ENCODE peak calls at places on chromosomes 2 and 18, in seven cellular contexts. F, P, C, B, S, H and G are unnamed samples.

GRCh38 chr2:216761119-216761518 is 65.8 kb upstream of the IGFBP5 start:
- DNase-seq in H (no peak), B (no peak), C (no peak), S (no peak), F (no peak), P (no peak), G (no peak)

GRCh38 chr2:46394649-46395510 is 84.5 kb upstream of the TMEM247 start:
- DNase-seq in S (no peak), P (no peak), B (no peak), F (no peak), C (no peak), H (no peak), G (no peak)

GRCh38 chr2:65549262-65550036 is 117.0 kb upstream of the SPRED2 start:
- DNase-seq in P (no peak), F (no peak), H (no peak), C (no peak), S (no peak), B (no peak), G (no peak)

GRCh38 chr2:15173506-15173905 is 387.6 kb downstream of the NBAS start:
- DNase-seq in F (no peak), S (no peak), B (no peak), H (no peak), C (no peak), P (no peak), G (no peak)

GRCh38 chr18:31301201-31301655 is 16.7 kb upstream of the DSG1 start:
- DNase-seq in C (no peak), P (peak; percentile 24), S (no peak), F (no peak), B (no peak), H (peak; percentile 77), G (no peak)

GRCh38 chr2:129744649-129745048 is 234.8 kb upstream of the RAB6C start:
- DNase-seq in C (no peak), P (no peak), S (no peak), H (peak; percentile 41), B (no peak), F (no peak), G (no peak)

GRCh38 chr18:56166914-56167313 is 471.5 kb downstream of the TXNL1 start:
- DNase-seq in B (no peak), C (no peak), H (no peak), P (no peak), F (no peak), S (no peak), G (no peak)

GRCh38 chr18:22828171-22828570 is 105.0 kb upstream of the RBBP8 start:
- DNase-seq in S (no peak), C (no peak), P (no peak), F (no peak), B (no peak), H (no peak), G (no peak)

GRCh38 chr2:70960833-70961647 is 17.4 kb upstream of the ANKRD53 start:
- DNase-seq in P (no peak), C (no peak), F (no peak), S (no peak), H (peak; percentile 48), B (no peak), G (no peak)

GRCh38 chr18:9103488-9103887 is 989 bp downstream of the NDUFV2 start:
- DNase-seq in F (peak; percentile 35), H (no peak), B (no peak), P (peak; percentile 50), C (no peak), S (no peak), G (no peak)

GRCh38 chr18:50099725-50100414 is 95.1 kb downstream of the MYO5B start:
- DNase-seq in H (no peak), C (peak; percentile 31), F (no peak), S (no peak), P (no peak), B (no peak), G (no peak)

GRCh38 chr18:47729356-47729755 is 201.1 kb downstream of the SMAD2 start:
- DNase-seq in F (no peak), B (no peak), H (no peak), P (no peak), S (no peak), C (no peak), G (no peak)

GRCh38 chr2:121902616-121903015 is 147.2 kb downstream of the TSN start:
- DNase-seq in H (peak; percentile 13), S (no peak), C (no peak), P (no peak), B (no peak), F (no peak), G (no peak)

GRCh38 chr2:57796527-57796926 is 250.1 kb upstream of the VRK2 start:
- DNase-seq in C (no peak), S (no peak), B (no peak), P (no peak), H (peak; percentile 83), F (no peak), G (no peak)

GRCh38 chr2:182422864-182423263 is 4.0 kb downstream of the PDE1A start:
- DNase-seq in F (no peak), P (no peak), C (no peak), H (no peak), S (no peak), B (no peak), G (no peak)

GRCh38 chr2:11348209-11348749 is 3.8 kb upstream of the ROCK2 start:
- DNase-seq in H (no peak), P (no peak), F (no peak), S (peak; percentile 21), C (no peak), B (no peak), G (no peak)

GRCh38 chr2:223247136-223247535 is 195.1 kb downstream of the KCNE4 start:
- DNase-seq in C (no peak), H (peak; percentile 38), P (peak; percentile 60), F (peak; percentile 40), B (no peak), S (no peak), G (no peak)

GRCh38 chr2:171432969-171433762 is 624 bp downstream of the METTL8 start:
- DNase-seq in C (peak; percentile 54), H (peak; percentile 57), F (peak; percentile 54), S (peak; percentile 20), B (peak; percentile 26), P (peak; percentile 19), G (peak; percentile 55)

GRCh38 chr2:67854103-67854502 is 208.7 kb downstream of the C1D start:
- DNase-seq in H (no peak), P (no peak), S (no peak), B (no peak), C (no peak), F (no peak), G (no peak)

GRCh38 chr2:3062476-3063260 is 314.9 kb downstream of the EIPR1 start:
- DNase-seq in P (no peak), F (no peak), B (peak; percentile 55), C (no peak), S (no peak), H (no peak), G (no peak)

GRCh38 chr2:231198291-231199173 is at the start of gene ARMC9:
- DNase-seq in P (peak; percentile 68), B (peak; percentile 83), F (peak; percentile 77), C (peak; percentile 96), H (peak; percentile 90), S (peak; percentile 75), G (peak; percentile 85)

GRCh38 chr18:48975817-48976649 is 25.3 kb upstream of the SMAD7 start:
- DNase-seq in S (peak; percentile 72), B (no peak), C (peak; percentile 94), F (peak; percentile 72), H (peak; percentile 66), P (peak; percentile 69), G (peak; percentile 79)

GRCh38 chr2:74164761-74165160 is 13.9 kb downstream of the MOB1A start:
- DNase-seq in B (no peak), S (no peak), C (no peak), F (no peak), H (no peak), P (no peak), G (no peak)

GRCh38 chr2:226487573-226487972 is 312.0 kb downstream of the IRS1 start:
- DNase-seq in F (no peak), H (no peak), P (no peak), S (no peak), C (no peak), B (no peak), G (no peak)

GRCh38 chr18:44341759-44342158 is 338.9 kb upstream of the SETBP1 start:
- DNase-seq in H (no peak), F (no peak), C (no peak), P (no peak), S (no peak), B (no peak), G (no peak)

GRCh38 chr2:111695441-111696007 is 188.5 kb downstream of the ANAPC1 start:
- DNase-seq in H (no peak), B (no peak), S (no peak), C (no peak), P (no peak), F (no peak), G (no peak)

GRCh38 chr2:108243566-108243965 is 3.8 kb downstream of the SULT1C3 start:
- DNase-seq in C (no peak), S (no peak), P (peak; percentile 6), F (no peak), H (no peak), B (no peak), G (no peak)

GRCh38 chr2:75403991-75404428 is 156.7 kb downstream of the EVA1A start:
- DNase-seq in C (peak; percentile 28), P (peak; percentile 77), F (peak; percentile 66), H (peak; percentile 82), B (no peak), S (no peak), G (no peak)

GRCh38 chr2:98664323-98664722 is 55.9 kb downstream of the UNC50 start:
- DNase-seq in P (no peak), H (no peak), B (no peak), F (no peak), S (no peak), C (no peak), G (no peak)

GRCh38 chr2:31965094-31965493 is 45.7 kb downstream of the MEMO1 start:
- DNase-seq in H (no peak), F (no peak), S (no peak), P (no peak), B (no peak), C (no peak), G (no peak)

GRCh38 chr2:17195016-17195415 is 323.2 kb downstream of the RAD51AP2 start:
- DNase-seq in B (no peak), S (no peak), H (no peak), C (no peak), P (no peak), F (no peak), G (no peak)

GRCh38 chr2:109137616-109138015 is 8.6 kb downstream of the SH3RF3 start:
- DNase-seq in F (no peak), B (no peak), P (no peak), S (no peak), H (no peak), C (no peak), G (no peak)

GRCh38 chr18:59220784-59221765 is 1.1 kb downstream of the GRP start:
- DNase-seq in C (no peak), P (no peak), S (no peak), F (no peak), B (no peak), H (peak; percentile 48), G (no peak)

GRCh38 chr2:84486436-84487115 is 27.5 kb upstream of the SUCLG1 start:
- DNase-seq in P (peak; percentile 90), H (no peak), S (no peak), B (no peak), F (peak; percentile 80), C (no peak), G (no peak)

GRCh38 chr18:9025104-9025838 is 77.2 kb upstream of the NDUFV2 start:
- DNase-seq in P (no peak), C (no peak), S (no peak), B (no peak), H (no peak), F (no peak), G (no peak)